ENCODE peak calls at places on chromosome 5, in ten cellular contexts. W is upper lobe of right lung, Q is mesendoderm, J is psoas muscle, E is ovary, S is transverse colon, Y is prostate gland, R is colonic mucosa, N is neural progenitor cell, O is PC-9. I is an unnamed sample. For H3K27me3, the result is how much of the 10 kb centered on the place peaks cover.

GRCh38 chr5:132010645-132011560 is 555 bp downstream of the ACSL6 start:
- DNase-seq in W (peak), Q (no peak), J (peak), E (peak), S (peak), Y (no peak), R (no peak), N (peak), O (no peak), I (no peak)

GRCh38 chr5:77255617-77256016 is 45.1 kb downstream of the PDE8B start:
- DNase-seq in W (no peak), Q (no peak), J (no peak), E (no peak), S (peak), Y (no peak), R (peak), N (no peak), O (no peak), I (no peak)

GRCh38 chr5:93150311-93151012 is 430.6 kb downstream of the NR2F1-AS1 start:
- DNase-seq in W (no peak), Q (no peak), J (no peak), E (no peak), S (no peak), Y (no peak), R (no peak), N (no peak), O (no peak), I (no peak)

GRCh38 chr5:173452098-173452497 is 123.9 kb upstream of the STC2 start:
- DNase-seq in W (no peak), Q (peak), J (peak), E (no peak), S (no peak), Y (no peak), R (no peak), N (no peak), O (peak), I (no peak)

GRCh38 chr5:134116291-134116690 is 1.8 kb downstream of the TCF7 start:
- DNase-seq in W (no peak), Q (no peak), J (no peak), E (no peak), S (no peak), Y (no peak), R (no peak), N (no peak), O (no peak), I (no peak)

GRCh38 chr5:73367650-73368049 is 80.9 kb downstream of the FOXD1 start:
- DNase-seq in W (no peak), Q (no peak), J (no peak), E (no peak), S (no peak), Y (no peak), R (no peak), N (no peak), O (no peak), I (no peak)

GRCh38 chr5:173211284-173211683 is 23.7 kb downstream of the NKX2-5 start:
- DNase-seq in W (peak), Q (no peak), J (no peak), E (no peak), S (no peak), Y (no peak), R (no peak), N (no peak), O (no peak), I (no peak)

GRCh38 chr5:35545190-35545589 is 72.5 kb upstream of the SPEF2 start:
- DNase-seq in W (no peak), Q (no peak), J (no peak), E (no peak), S (no peak), Y (no peak), R (no peak), N (no peak), O (no peak), I (no peak)

GRCh38 chr5:135169753-135170152 is 135.7 kb upstream of the PITX1 start:
- DNase-seq in W (no peak), Q (no peak), J (no peak), E (no peak), S (no peak), Y (no peak), R (no peak), N (no peak), O (no peak), I (no peak)

GRCh38 chr5:135174315-135175096 is 140.5 kb upstream of the PITX1 start:
- DNase-seq in W (no peak), Q (peak), J (no peak), E (no peak), S (no peak), Y (no peak), R (no peak), N (peak), O (no peak), I (no peak)

GRCh38 chr5:135176991-135177390 is 143.0 kb upstream of the PITX1 start:
- DNase-seq in W (no peak), Q (no peak), J (no peak), E (no peak), S (no peak), Y (no peak), R (no peak), N (no peak), O (no peak), I (no peak)

GRCh38 chr5:135173662-135174290 is 139.7 kb upstream of the PITX1 start:
- DNase-seq in W (no peak), Q (peak), J (no peak), E (no peak), S (no peak), Y (no peak), R (no peak), N (no peak), O (no peak), I (no peak)

DNA sequence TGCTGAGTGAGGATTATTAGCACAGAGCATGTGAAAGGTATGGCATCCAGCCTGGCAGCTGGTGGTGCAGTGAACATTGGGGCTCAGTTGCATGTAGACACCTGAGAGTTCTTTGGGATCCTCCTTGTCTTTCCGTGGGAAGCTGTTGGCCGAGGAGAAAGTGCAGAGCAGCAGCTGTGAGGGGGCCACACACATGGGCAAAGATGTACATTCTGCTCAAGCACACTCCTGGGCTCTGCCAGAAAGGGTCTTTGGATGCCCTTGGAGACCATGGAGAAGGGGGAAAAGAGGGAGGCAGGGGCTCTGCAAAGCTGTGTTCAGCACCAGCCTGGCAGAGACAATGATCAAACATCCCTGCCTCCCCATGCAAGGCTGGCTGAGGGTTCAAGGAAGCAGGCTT is 138.7 kb upstream of the PITX1 start:
- DNase-seq in W (no peak), Q (no peak), J (no peak), E (no peak), S (no peak), Y (no peak), R (no peak), N (no peak), O (no peak), I (no peak)
- H3K27me3 ChIP-seq in W (under half), Q (under half), J (under half), E (under half), S (under half), Y (under half), R (under half), N (half or more), O (under half), I (under half)

DNA sequence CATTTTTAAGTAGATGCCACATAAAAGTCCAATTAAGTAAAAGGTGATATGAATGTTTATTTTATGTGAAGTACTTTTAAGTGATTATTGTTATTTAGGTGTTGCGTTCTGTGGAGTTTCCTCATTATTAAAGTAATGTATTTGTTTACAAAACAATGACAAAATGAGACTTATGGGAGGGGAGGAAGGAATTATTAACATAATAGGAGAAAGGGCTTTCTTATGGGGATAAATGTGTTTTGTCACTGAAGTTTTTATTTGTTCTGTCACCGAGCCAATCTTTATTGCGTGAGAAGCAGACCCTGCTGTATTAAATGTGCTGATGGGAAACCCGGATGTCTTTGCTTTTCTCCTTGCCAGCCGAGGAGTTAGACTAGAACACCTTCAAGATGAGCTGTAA is 44.5 kb downstream of the TRIO start:
- DNase-seq in W (no peak), Q (no peak), J (no peak), E (no peak), S (no peak), Y (no peak), R (no peak), N (no peak), O (no peak), I (no peak)
- H3K27ac ChIP-seq in W (peak), Q (no peak), J (peak), E (peak), S (peak), Y (no peak), R (no peak), N (no peak), O (peak), I (no peak)

DNA sequence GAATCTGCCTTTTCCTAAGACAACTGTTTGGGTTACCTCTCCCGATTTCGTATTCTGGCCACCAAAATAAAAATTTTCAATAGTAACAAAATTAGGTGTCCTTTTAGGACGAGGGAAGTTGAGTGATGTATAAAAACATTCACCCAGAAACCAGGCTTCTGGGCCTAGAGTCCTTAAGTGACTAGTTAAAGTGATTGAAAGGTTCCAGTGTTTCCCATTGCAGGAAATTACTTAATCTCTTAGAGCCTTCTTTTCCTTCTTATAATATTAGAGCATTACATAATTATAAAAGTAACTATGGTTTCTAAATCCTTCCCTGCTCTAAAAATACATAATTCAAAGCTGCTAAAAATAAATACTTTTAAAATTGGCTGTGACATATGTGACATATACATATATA is 7.3 kb downstream of the MCIDAS start:
- DNase-seq in W (no peak), Q (no peak), J (no peak), E (no peak), S (no peak), Y (no peak), R (no peak), N (no peak), O (no peak), I (no peak)
- H3K27me3 ChIP-seq in W (half or more), Q (under half), J (half or more), E (under half), S (half or more), Y (under half), R (under half), N (half or more), O (under half), I (half or more)

DNA sequence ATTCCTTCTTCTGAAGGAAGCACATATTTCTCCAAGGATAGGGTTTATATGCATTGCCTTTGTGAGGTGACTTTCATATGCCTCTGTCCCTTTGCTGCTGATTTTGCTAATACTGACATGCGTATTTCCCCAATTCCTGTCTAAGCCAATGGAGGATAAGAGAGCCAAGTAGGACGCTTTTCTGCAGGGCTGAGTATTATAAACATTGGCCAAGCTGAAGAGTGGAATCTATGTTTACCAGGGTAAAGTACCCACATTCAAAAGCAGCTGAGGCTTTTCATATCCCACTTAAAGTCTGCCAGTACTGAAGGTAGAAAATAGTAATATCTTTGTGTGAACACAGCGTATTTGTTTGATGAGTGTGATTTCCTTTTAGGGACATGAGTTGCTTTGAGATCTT is 128.8 kb upstream of the GPR151 start:
- DNase-seq in W (no peak), Q (no peak), J (no peak), E (no peak), S (no peak), Y (no peak), R (no peak), N (no peak), O (no peak), I (no peak)
- H3K27ac ChIP-seq in W (no peak), Q (no peak), J (no peak), E (no peak), S (no peak), Y (no peak), R (no peak), N (no peak), O (no peak), I (no peak)

DNA sequence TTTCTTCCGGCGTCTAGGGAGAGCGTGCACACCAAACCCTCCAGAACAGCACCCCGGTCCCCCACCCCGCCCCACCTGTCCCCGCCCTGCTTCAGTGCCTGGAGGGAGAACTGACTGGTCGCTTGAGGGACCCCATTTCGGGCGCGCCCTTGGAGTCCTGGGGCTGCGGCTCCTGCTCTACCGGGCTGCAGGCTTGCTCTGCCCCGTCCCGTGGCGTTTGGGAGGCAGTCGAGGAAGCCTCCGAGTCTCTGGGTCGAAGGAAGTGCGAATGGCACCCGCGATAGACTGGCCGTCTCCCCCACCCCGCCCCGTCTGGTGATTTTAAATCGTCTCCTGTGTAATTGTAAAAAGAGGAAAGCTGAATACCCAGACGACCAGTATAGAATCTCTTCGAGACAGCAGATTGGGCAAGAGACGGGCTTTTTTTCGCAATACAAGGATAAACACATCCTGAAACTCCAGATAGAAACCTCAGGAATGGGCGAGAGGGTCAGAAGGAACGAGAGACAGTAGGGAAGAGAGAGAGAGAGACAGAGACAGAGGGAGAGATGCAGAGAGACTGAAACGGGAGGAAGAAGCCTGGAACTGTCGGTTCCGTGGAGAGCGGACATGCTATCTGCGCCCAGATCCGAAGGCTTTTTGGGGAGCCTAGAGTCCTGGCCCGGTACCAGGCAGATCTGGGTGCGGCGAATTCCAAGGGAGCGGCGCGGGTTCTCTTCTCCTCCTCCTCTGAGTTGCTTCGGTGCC is 9.9 kb downstream of the PRDM6 start:
- DNase-seq in W (no peak), Q (peak), J (peak), E (no peak), S (no peak), Y (no peak), R (no peak), N (peak), O (no peak), I (no peak)
- H3K27me3 ChIP-seq in W (half or more), Q (under half), J (half or more), E (under half), S (half or more), Y (under half), R (half or more), N (half or more), O (under half), I (under half)

DNA sequence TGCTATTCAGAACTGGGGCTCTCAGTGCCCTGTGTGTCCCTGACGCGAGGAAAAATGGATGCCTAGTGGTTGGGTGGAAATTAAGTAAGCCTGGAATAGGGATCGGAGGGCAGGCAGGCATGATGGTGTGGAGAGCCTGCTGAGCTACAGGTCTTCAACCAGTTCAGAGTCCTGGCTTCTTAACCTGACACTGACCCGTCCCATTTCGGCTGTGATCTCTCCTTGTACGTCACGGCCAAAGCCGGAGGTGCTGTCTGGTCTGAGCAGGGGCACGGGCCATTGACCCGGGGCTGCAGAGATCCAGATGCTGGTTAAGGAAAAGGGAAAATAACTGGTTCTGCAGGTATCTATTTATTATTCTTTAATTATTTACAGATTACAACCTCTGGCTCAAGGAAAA is 27.9 kb downstream of the RHOBTB3 start:
- DNase-seq in W (no peak), Q (no peak), J (no peak), E (no peak), S (no peak), Y (no peak), R (no peak), N (no peak), O (no peak), I (no peak)
- H3K27ac ChIP-seq in W (no peak), Q (no peak), J (no peak), E (peak), S (peak), Y (peak), R (no peak), N (no peak), O (no peak), I (peak)

DNA sequence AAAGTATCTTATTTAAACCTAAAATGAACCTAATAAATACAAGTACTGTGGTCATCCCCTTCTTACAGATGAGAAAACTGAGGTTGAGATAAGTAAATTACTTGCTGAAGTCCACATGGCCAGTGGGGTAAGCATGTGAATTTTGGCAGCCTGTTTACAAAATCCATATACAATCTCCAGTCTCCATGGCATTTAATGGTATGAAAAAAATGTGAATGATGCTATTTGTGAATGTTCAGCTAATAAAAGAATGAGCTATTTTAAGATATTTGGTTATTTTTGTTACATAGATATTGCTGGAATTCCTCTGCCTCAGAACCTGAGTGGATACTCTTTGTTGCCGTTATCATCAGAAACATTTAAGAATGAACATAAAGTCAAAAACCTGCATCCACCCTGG is 19.3 kb upstream of the GPR150 start:
- DNase-seq in W (no peak), Q (no peak), J (no peak), E (no peak), S (no peak), Y (no peak), R (no peak), N (no peak), O (no peak), I (peak)
- H3K27me3 ChIP-seq in W (under half), Q (under half), J (under half), E (under half), S (under half), Y (under half), R (under half), N (under half), O (under half), I (under half)